ENCODE peak calls at places on chromosomes 3 and 15, in nine cellular contexts. One of them, this sample, is unnamed.

GRCh38 chr3:23626442-23626841 is 179.3 kb upstream of the UBE2E1 start:
- DNase-seq in stomach: no peak
- DNase-seq in tibial artery: no peak
- DNase-seq in HFFc6: no peak
- DNase-seq in NCI-H1092: no peak
- DNase-seq in stimulated activated CD4-positive, alpha-beta T cell treated with anti-CD3 and anti-CD28 coated beads, Interleukin-1b, Interleukin-23, amount 100 ng/mL, for 24 hours: no peak
- DNase-seq in OCI-LY7: no peak
- DNase-seq in transverse colon: no peak
- DNase-seq in stimulated activated CD8-positive, alpha-beta memory T cell treated with anti-CD3 and anti-CD28 coated beads, Interleukin-7, amount 100 ng/mL, for 1 hour: no peak
- DNase-seq in this sample: no peak

GRCh38 chr15:70665599-70665998 is 97.8 kb downstream of the UACA start:
- DNase-seq in OCI-LY7: no peak
- DNase-seq in tibial artery: no peak
- DNase-seq in stimulated activated CD8-positive, alpha-beta memory T cell treated with anti-CD3 and anti-CD28 coated beads, Interleukin-7, amount 100 ng/mL, for 1 hour: no peak
- DNase-seq in NCI-H1092: no peak
- DNase-seq in HFFc6: no peak
- DNase-seq in stimulated activated CD4-positive, alpha-beta T cell treated with anti-CD3 and anti-CD28 coated beads, Interleukin-1b, Interleukin-23, amount 100 ng/mL, for 24 hours: no peak
- DNase-seq in transverse colon: no peak
- DNase-seq in stomach: no peak
- DNase-seq in this sample: no peak

GRCh38 chr3:55891106-55891505 is 404.0 kb upstream of the WNT5A start:
- DNase-seq in OCI-LY7: no peak
- DNase-seq in HFFc6: no peak
- DNase-seq in stimulated activated CD8-positive, alpha-beta memory T cell treated with anti-CD3 and anti-CD28 coated beads, Interleukin-7, amount 100 ng/mL, for 1 hour: no peak
- DNase-seq in tibial artery: no peak
- DNase-seq in transverse colon: no peak
- DNase-seq in NCI-H1092: no peak
- DNase-seq in stomach: no peak
- DNase-seq in stimulated activated CD4-positive, alpha-beta T cell treated with anti-CD3 and anti-CD28 coated beads, Interleukin-1b, Interleukin-23, amount 100 ng/mL, for 24 hours: no peak
- DNase-seq in this sample: no peak

GRCh38 chr15:42152921-42153680 is 3.3 kb downstream of the PLA2G4F start:
- DNase-seq in transverse colon: no peak
- DNase-seq in stimulated activated CD8-positive, alpha-beta memory T cell treated with anti-CD3 and anti-CD28 coated beads, Interleukin-7, amount 100 ng/mL, for 1 hour: no peak
- DNase-seq in OCI-LY7: no peak
- DNase-seq in HFFc6: no peak
- DNase-seq in NCI-H1092: no peak
- DNase-seq in tibial artery: peak; percentile 59
- DNase-seq in stimulated activated CD4-positive, alpha-beta T cell treated with anti-CD3 and anti-CD28 coated beads, Interleukin-1b, Interleukin-23, amount 100 ng/mL, for 24 hours: no peak
- DNase-seq in stomach: peak; percentile 25
- DNase-seq in this sample: no peak

GRCh38 chr15:67542192-67542461 is 376 bp upstream of the MAP2K5 start:
- DNase-seq in tibial artery: no peak
- DNase-seq in NCI-H1092: no peak
- DNase-seq in OCI-LY7: no peak
- DNase-seq in stimulated activated CD8-positive, alpha-beta memory T cell treated with anti-CD3 and anti-CD28 coated beads, Interleukin-7, amount 100 ng/mL, for 1 hour: no peak
- DNase-seq in transverse colon: no peak
- DNase-seq in stimulated activated CD4-positive, alpha-beta T cell treated with anti-CD3 and anti-CD28 coated beads, Interleukin-1b, Interleukin-23, amount 100 ng/mL, for 24 hours: no peak
- DNase-seq in stomach: no peak
- DNase-seq in HFFc6: no peak
- DNase-seq in this sample: peak; percentile 77

GRCh38 chr15:36966704-36967103 is 133.6 kb downstream of the MEIS2 start:
- DNase-seq in stimulated activated CD8-positive, alpha-beta memory T cell treated with anti-CD3 and anti-CD28 coated beads, Interleukin-7, amount 100 ng/mL, for 1 hour: no peak
- DNase-seq in transverse colon: no peak
- DNase-seq in HFFc6: no peak
- DNase-seq in stimulated activated CD4-positive, alpha-beta T cell treated with anti-CD3 and anti-CD28 coated beads, Interleukin-1b, Interleukin-23, amount 100 ng/mL, for 24 hours: no peak
- DNase-seq in stomach: no peak
- DNase-seq in NCI-H1092: no peak
- DNase-seq in tibial artery: no peak
- DNase-seq in OCI-LY7: no peak
- DNase-seq in this sample: no peak

GRCh38 chr3:12301513-12301912 is 12.6 kb downstream of the PPARG start:
- DNase-seq in HFFc6: no peak
- DNase-seq in tibial artery: no peak
- DNase-seq in stimulated activated CD4-positive, alpha-beta T cell treated with anti-CD3 and anti-CD28 coated beads, Interleukin-1b, Interleukin-23, amount 100 ng/mL, for 24 hours: no peak
- DNase-seq in transverse colon: peak; percentile 39
- DNase-seq in stomach: peak; percentile 58
- DNase-seq in NCI-H1092: no peak
- DNase-seq in stimulated activated CD8-positive, alpha-beta memory T cell treated with anti-CD3 and anti-CD28 coated beads, Interleukin-7, amount 100 ng/mL, for 1 hour: no peak
- DNase-seq in OCI-LY7: no peak
- DNase-seq in this sample: no peak

GRCh38 chr15:89002281-89002761 is 85.9 kb upstream of the ABHD2 start:
- DNase-seq in HFFc6: peak; percentile 88
- DNase-seq in stomach: no peak
- DNase-seq in tibial artery: no peak
- DNase-seq in transverse colon: peak; percentile 47
- DNase-seq in stimulated activated CD8-positive, alpha-beta memory T cell treated with anti-CD3 and anti-CD28 coated beads, Interleukin-7, amount 100 ng/mL, for 1 hour: no peak
- DNase-seq in OCI-LY7: no peak
- DNase-seq in NCI-H1092: no peak
- DNase-seq in stimulated activated CD4-positive, alpha-beta T cell treated with anti-CD3 and anti-CD28 coated beads, Interleukin-1b, Interleukin-23, amount 100 ng/mL, for 24 hours: no peak
- DNase-seq in this sample: peak; percentile 95

GRCh38 chr3:119918992-119919933 is 137.4 kb downstream of the NR1I2 start:
- DNase-seq in stimulated activated CD4-positive, alpha-beta T cell treated with anti-CD3 and anti-CD28 coated beads, Interleukin-1b, Interleukin-23, amount 100 ng/mL, for 24 hours: no peak
- DNase-seq in stimulated activated CD8-positive, alpha-beta memory T cell treated with anti-CD3 and anti-CD28 coated beads, Interleukin-7, amount 100 ng/mL, for 1 hour: no peak
- DNase-seq in HFFc6: no peak
- DNase-seq in NCI-H1092: no peak
- DNase-seq in tibial artery: no peak
- DNase-seq in stomach: no peak
- DNase-seq in OCI-LY7: no peak
- DNase-seq in transverse colon: no peak
- DNase-seq in this sample: peak; percentile 13

This sample was measured in OCI-M1.